ENCODE peak calls at places on chromosomes 12 and 14, in nine cellular contexts. Z is AG09319, A is fibroblast of the aortic adventitia, O is adrenal gland, F is GM12865, T is cardiac muscle cell, S is dorsolateral prefrontal cortex, M is type B pancreatic cell, K is RWPE1. P is an unnamed sample.

GRCh38 chr12:6867407-6868210 is at the start of gene TPI1:
- DNase-seq in Z (peak), A (peak), O (peak), F (peak), T (peak), S (peak), M (peak), K (peak), P (peak)

GRCh38 chr12:47811070-47811391 is 8.7 kb downstream of the HDAC7 start:
- DNase-seq in Z (no peak), A (no peak), O (peak), F (no peak), T (peak), S (no peak), M (no peak), K (no peak), P (no peak)

GRCh38 chr12:109592195-109592904 is 18.8 kb downstream of the MVK start:
- DNase-seq in Z (no peak), A (no peak), O (no peak), F (no peak), T (no peak), S (no peak), M (no peak), K (no peak), P (no peak)

GRCh38 chr12:110107369-110108281 is 16.5 kb upstream of the IFT81 start:
- DNase-seq in Z (peak), A (peak), O (peak), F (no peak), T (no peak), S (no peak), M (no peak), K (peak), P (peak)

GRCh38 chr12:23771230-23771949 is 178.1 kb downstream of the SOX5 start:
- DNase-seq in Z (no peak), A (peak), O (no peak), F (no peak), T (no peak), S (peak), M (no peak), K (no peak), P (peak)

GRCh38 chr12:75587340-75588106 is 76.1 kb upstream of the KRR1 start:
- DNase-seq in Z (no peak), A (peak), O (no peak), F (no peak), T (no peak), S (no peak), M (no peak), K (no peak), P (peak)

GRCh38 chr14:35159742-35160409 is 37.5 kb downstream of the PRORP start:
- DNase-seq in Z (peak), A (peak), O (no peak), F (peak), T (no peak), S (no peak), M (no peak), K (peak), P (peak)

GRCh38 chr12:87953257-87953860 is 75.8 kb downstream of the C12orf50 start:
- DNase-seq in Z (peak), A (peak), O (no peak), F (peak), T (peak), S (no peak), M (no peak), K (peak), P (peak)

GRCh38 chr12:32535260-32535999 is 136.1 kb downstream of the FGD4 start:
- DNase-seq in Z (no peak), A (peak), O (peak), F (no peak), T (peak), S (peak), M (no peak), K (peak), P (peak)

GRCh38 chr12:9792961-9793617 is 32.4 kb upstream of the CD69 start:
- DNase-seq in Z (no peak), A (peak), O (no peak), F (no peak), T (no peak), S (no peak), M (no peak), K (peak), P (peak)

GRCh38 chr12:56836800-56837663 is 73.9 kb downstream of the HSD17B6 start:
- DNase-seq in Z (no peak), A (peak), O (no peak), F (peak), T (no peak), S (no peak), M (no peak), K (peak), P (peak)

GRCh38 chr14:22383515-22384166 is 205.4 kb downstream of the DAD1 start:
- DNase-seq in Z (no peak), A (no peak), O (no peak), F (peak), T (no peak), S (no peak), M (no peak), K (no peak), P (no peak)

GRCh38 chr12:6332459-6332858 is 9.4 kb downstream of the TNFRSF1A start:
- DNase-seq in Z (no peak), A (peak), O (no peak), F (no peak), T (no peak), S (no peak), M (no peak), K (peak), P (peak)

GRCh38 chr12:4911316-4911994 is 1.8 kb downstream of the KCNA1 start:
- DNase-seq in Z (no peak), A (no peak), O (no peak), F (no peak), T (no peak), S (peak), M (no peak), K (no peak), P (no peak)

GRCh38 chr12:132669166-132669879 is 17.8 kb downstream of the POLE start:
- DNase-seq in Z (no peak), A (no peak), O (no peak), F (no peak), T (no peak), S (no peak), M (no peak), K (no peak), P (no peak)

GRCh38 chr12:132672116-132672515 is 15.0 kb downstream of the POLE start:
- DNase-seq in Z (no peak), A (no peak), O (no peak), F (no peak), T (no peak), S (no peak), M (no peak), K (no peak), P (no peak)

GRCh38 chr12:132665149-132665491 is 22.0 kb downstream of the POLE start:
- DNase-seq in Z (no peak), A (no peak), O (no peak), F (no peak), T (no peak), S (no peak), M (no peak), K (no peak), P (no peak)

GRCh38 chr12:132665794-132666193 is 21.3 kb downstream of the POLE start:
- DNase-seq in Z (no peak), A (no peak), O (no peak), F (no peak), T (no peak), S (no peak), M (no peak), K (no peak), P (no peak)

DNA sequence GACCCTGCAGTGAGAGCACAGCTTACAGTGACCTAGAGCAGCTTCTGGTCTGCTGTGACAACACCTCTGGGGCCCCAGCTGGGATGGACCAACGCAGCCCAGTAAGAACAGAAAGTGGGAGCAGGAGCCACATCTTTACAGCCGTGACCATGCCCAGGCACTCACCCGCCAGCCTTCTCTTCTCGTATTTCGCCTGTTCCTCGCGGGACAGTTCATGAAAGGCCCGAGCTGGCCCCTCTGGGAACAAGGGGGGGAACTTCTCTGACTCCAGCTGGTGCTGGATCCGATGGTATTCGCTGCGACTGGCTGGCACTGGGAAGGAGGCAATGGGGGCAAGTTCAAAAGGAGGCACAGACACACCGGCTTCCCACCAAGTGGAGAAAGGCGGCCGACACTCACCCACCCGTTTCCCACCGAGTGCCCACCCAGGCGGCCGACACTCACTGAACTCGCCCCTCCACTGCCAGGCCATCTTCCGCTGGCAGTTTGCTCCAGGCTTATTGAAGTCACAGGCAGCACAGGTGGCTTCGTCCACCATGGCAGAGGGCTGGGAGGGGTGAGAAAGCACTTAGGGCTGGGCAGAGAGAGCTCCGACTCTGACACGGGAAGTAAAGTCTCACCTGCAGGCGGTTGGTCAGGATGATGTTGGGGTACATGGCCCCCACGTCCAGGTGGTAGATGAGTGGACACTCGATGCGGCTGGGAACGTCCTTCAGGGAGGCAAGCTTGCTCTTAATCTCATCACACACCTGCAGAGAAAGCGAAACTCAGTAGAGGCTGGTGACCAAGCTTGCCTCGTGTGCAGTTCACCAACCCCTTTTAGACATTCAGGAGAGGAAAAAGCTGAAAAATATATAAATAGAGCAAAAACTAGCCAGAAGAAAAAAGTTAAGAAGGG is 18.7 kb downstream of the POLE start:
- DNase-seq in Z (no peak), A (no peak), O (no peak), F (no peak), T (no peak), S (no peak), M (no peak), K (no peak), P (no peak)
- TF ChIP-seq CTCF in Z (no peak), A (no peak), O (no peak), F (no peak), T (no peak), S (no peak), M (no peak), K (no peak), P (no peak)

DNA sequence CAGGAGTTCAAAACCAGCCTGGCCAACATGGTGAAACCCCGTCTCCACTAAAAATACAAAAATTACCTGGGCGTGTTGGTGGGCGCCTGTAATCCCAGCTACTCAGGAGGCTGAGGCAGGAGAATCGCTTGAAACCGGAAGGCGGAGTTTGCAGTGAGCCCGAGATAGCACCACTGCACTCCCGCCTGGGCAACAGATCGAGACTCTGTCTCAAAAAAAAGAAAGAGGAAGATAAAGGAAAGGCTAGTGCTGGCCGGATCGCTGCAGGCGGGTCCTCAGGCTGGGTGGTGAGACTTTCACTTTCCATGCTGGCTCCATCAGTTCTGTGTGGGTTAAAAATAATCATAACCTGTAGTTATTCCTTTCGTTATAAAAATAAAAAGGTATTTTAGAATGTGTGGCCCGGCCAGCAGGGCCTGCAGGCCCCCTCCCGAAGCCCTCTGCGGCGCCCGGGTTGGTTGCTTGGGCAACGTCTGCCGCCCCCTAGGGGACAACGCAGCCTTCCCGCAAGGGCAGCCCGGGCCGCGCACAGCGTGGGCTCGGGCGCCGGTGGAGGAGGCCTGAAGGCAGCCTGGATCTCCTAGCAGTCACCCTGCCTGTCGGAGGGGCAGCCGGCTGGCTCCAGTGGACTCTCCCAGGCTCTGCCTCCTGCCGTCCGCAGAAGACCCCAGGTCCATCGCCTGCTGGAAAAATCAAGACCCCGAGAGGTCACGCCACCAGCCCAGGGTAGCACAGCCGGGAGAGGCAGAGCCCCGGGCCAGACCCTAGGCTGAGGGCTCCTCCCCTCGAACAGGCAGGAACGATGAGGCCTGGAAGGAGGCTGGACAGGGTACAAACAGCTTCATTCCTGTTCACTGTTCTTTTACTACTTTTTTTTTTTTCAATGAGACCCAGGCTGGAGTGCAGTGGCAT is 5.0 kb upstream of the SLC25A47 start:
- DNase-seq in Z (peak), A (peak), O (peak), F (peak), T (peak), S (peak), M (no peak), K (no peak), P (peak)
- TF ChIP-seq CTCF in Z (peak), A (peak), O (peak), F (peak), T (peak), S (peak), M (peak), K (peak), P (peak)

DNA sequence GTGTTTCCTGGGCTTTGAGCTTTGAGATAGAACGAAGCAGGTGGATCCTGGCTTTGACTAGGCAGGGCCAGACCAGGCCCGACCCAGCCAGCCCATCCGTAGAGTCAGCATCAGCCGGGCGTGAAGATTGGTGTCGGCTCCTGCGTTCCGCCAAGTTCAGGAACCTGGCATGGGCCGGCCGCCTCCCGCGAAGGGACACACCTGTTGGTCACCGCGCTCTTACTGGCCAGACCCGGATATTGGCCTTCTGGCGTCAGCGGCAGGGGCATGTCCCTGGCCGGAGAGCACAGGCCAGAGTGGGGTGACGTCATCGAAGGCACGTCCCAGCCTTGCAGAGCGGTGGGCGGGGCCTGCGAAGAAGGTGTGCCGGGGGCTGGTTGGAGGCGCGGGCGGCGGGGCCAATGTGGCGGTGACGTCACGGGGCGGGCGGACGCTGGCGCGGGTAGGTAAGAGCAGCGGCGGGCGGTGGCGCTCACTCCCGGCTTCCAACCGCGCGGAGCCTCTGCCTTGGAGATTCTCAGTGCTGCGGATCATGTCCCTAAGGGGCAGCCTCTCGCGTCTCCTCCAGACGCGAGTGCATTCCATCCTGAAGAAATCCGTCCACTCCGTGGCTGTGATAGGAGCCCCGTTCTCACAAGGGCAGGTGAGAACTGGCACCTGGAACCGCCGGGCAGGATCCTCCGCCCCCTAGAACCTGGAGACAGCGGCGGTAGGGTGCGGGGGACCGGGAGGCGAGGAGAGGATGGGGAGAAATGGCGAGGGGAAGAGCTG is at the start of gene ARG2:
- DNase-seq in Z (peak), A (peak), O (peak), F (peak), T (peak), S (peak), M (peak), K (peak), P (peak)
- TF ChIP-seq CTCF in Z (no peak), A (no peak), O (no peak), F (no peak), T (peak), S (peak), M (no peak), K (peak), P (no peak)

GRCh38 chr14:90726656-90727055 is 89.6 kb downstream of the TTC7B start:
- DNase-seq in Z (no peak), A (peak), O (peak), F (no peak), T (peak), S (peak), M (no peak), K (peak), P (peak)
- TF ChIP-seq CTCF in Z (peak), A (peak), O (no peak), F (no peak), T (peak), S (peak), M (no peak), K (no peak), P (peak)

DNA sequence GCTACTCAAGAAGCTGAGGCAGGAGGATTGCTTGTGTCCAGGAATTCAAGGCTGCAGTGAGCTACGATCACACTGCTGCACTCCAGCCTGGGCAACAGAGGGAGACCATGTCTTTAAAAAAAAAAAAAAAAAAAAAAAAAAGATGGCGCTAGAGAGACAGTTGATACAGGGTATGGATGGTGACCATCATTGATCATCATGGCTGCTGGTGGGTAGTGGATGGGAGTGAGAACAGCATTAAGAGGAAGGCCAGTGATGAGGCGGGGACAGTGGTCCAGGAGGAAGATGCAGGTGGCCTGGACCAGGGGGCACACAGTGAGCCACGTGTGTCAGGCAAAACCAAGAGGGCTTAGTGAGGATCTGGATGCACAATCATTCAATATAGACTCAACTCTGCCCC is 26.8 kb upstream of the MAP1LC3B2 start:
- DNase-seq in Z (no peak), A (no peak), O (no peak), F (no peak), T (no peak), S (no peak), M (no peak), K (no peak), P (no peak)
- TF ChIP-seq CTCF in Z (no peak), A (no peak), O (no peak), F (no peak), T (no peak), S (no peak), M (no peak), K (no peak), P (no peak)

GRCh38 chr12:46131729-46132128 is 137.1 kb downstream of the SLC38A1 start:
- DNase-seq in Z (no peak), A (peak), O (no peak), F (peak), T (peak), S (no peak), M (no peak), K (no peak), P (no peak)
- TF ChIP-seq CTCF in Z (no peak), A (peak), O (no peak), F (no peak), T (peak), S (no peak), M (peak), K (no peak), P (no peak)

DNA sequence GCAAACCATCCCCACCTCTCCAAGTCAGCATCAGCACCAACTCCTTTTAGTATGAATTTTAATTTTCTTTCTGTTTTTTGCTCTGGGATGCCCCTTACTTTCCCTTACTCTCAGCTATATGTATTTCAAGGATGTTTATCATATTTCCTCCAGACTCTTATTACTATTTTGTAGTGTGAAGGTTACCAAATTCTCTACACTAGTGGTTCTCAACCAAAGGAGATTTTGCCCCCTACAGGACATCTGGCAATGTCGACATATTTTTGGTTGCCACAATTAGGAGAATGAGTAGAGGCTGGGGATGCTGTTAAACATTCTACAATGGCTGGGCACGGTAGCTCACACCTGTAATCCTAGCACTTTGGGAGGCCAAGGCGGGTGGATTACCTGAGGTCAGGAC is 29.1 kb upstream of the SOS2 start:
- DNase-seq in Z (peak), A (peak), O (peak), F (peak), T (peak), S (no peak), M (no peak), K (peak), P (peak)
- TF ChIP-seq CTCF in Z (peak), A (peak), O (peak), F (peak), T (peak), S (peak), M (peak), K (peak), P (peak)

DNA sequence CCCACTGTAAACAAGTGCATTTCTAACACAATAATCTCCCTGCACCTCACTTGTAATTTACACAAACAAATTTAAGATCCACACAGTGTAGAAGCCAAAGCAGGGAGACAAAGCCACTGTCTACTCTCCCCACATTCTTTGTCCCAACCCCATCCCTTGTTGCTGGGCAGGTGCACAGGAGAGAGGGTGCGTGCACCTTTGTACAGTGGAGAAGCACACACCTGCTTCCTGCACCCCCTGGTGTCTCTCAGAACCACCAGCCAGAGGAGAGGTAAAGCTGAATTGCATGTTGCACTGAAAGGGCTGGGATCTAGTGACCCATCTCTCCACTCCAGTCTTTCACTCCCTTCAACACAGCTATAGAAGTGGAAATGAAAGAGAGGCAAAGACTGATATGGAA is 51.4 kb upstream of the IFNG-AS1 start:
- DNase-seq in Z (no peak), A (no peak), O (no peak), F (peak), T (no peak), S (no peak), M (no peak), K (no peak), P (no peak)
- TF ChIP-seq CTCF in Z (no peak), A (no peak), O (no peak), F (peak), T (no peak), S (no peak), M (no peak), K (no peak), P (no peak)